ENCODE peak calls at places on chromosome 6, in four cellular contexts. One of them, this sample, is unnamed.

GRCh38 chr6:84360039-84360438 is 132.6 kb upstream of the CEP162 start:
- DNase-seq in IMR-90: no peak
- DNase-seq in H1: no peak
- DNase-seq in mesendoderm: no peak
- DNase-seq in this sample: no peak

GRCh38 chr6:55433446-55434130 is 106.3 kb downstream of the GFRAL start:
- DNase-seq in IMR-90: peak; percentile 63
- DNase-seq in H1: no peak
- DNase-seq in mesendoderm: peak; percentile 35
- DNase-seq in this sample: no peak

GRCh38 chr6:44969446-44970175 is 358.5 kb upstream of the RUNX2 start:
- DNase-seq in IMR-90: peak; percentile 13
- DNase-seq in H1: no peak
- DNase-seq in mesendoderm: no peak
- DNase-seq in this sample: no peak

GRCh38 chr6:135280375-135281136 is 99.4 kb downstream of the MYB start:
- DNase-seq in IMR-90: peak; percentile 70
- DNase-seq in H1: no peak
- DNase-seq in mesendoderm: no peak
- DNase-seq in this sample: no peak

GRCh38 chr6:96013531-96013930 is 2.2 kb upstream of the FUT9 start:
- DNase-seq in IMR-90: no peak
- DNase-seq in H1: no peak
- DNase-seq in mesendoderm: peak; percentile 55
- DNase-seq in this sample: peak; percentile 48

GRCh38 chr6:21559238-21559637 is 34.3 kb upstream of the SOX4 start:
- DNase-seq in IMR-90: no peak
- DNase-seq in H1: no peak
- DNase-seq in mesendoderm: no peak
- DNase-seq in this sample: no peak

GRCh38 chr6:3512832-3513231 is 56.0 kb upstream of the SLC22A23 start:
- DNase-seq in IMR-90: no peak
- DNase-seq in H1: no peak
- DNase-seq in mesendoderm: no peak
- DNase-seq in this sample: no peak

GRCh38 chr6:130162421-130162820 is 60.3 kb downstream of the SAMD3 start:
- DNase-seq in IMR-90: peak; percentile 55
- DNase-seq in H1: no peak
- DNase-seq in mesendoderm: no peak
- DNase-seq in this sample: no peak

GRCh38 chr6:140427842-140428241 is 1053.4 kb upstream of the CITED2 start:
- DNase-seq in IMR-90: no peak
- DNase-seq in H1: no peak
- DNase-seq in mesendoderm: peak; percentile 25
- DNase-seq in this sample: no peak

GRCh38 chr6:134352786-134353480 is 35.0 kb upstream of the SGK1 start:
- DNase-seq in IMR-90: peak; percentile 93
- DNase-seq in H1: no peak
- DNase-seq in mesendoderm: peak; percentile 6
- DNase-seq in this sample: no peak

GRCh38 chr6:157229219-157229607 is 94.1 kb downstream of the TMEM242 start:
- DNase-seq in IMR-90: no peak
- DNase-seq in H1: no peak
- DNase-seq in mesendoderm: no peak
- DNase-seq in this sample: no peak

GRCh38 chr6:8879334-8879733 is 444.0 kb upstream of the SLC35B3 start:
- DNase-seq in IMR-90: no peak
- DNase-seq in H1: no peak
- DNase-seq in mesendoderm: peak; percentile 7
- DNase-seq in this sample: no peak

GRCh38 chr6:13328875-13329183 is 492 bp upstream of the TBC1D7 start:
- DNase-seq in IMR-90: no peak
- DNase-seq in H1: no peak
- DNase-seq in mesendoderm: no peak
- DNase-seq in this sample: no peak

GRCh38 chr6:122995930-122996796 is at the start of gene CLVS2:
- DNase-seq in IMR-90: no peak
- DNase-seq in H1: peak; percentile 33
- DNase-seq in mesendoderm: peak; percentile 85
- DNase-seq in this sample: peak; percentile 78

GRCh38 chr6:154848580-154848979 is 115.4 kb downstream of the SCAF8 start:
- DNase-seq in IMR-90: peak; percentile 10
- DNase-seq in H1: no peak
- DNase-seq in mesendoderm: no peak
- DNase-seq in this sample: no peak

GRCh38 chr6:28531479-28532128 is 5.9 kb downstream of the GPX5 start:
- DNase-seq in IMR-90: no peak
- DNase-seq in H1: no peak
- DNase-seq in mesendoderm: peak; percentile 87
- DNase-seq in this sample: peak; percentile 65

GRCh38 chr6:27492776-27493175 is 19.9 kb upstream of the ZNF184 start:
- DNase-seq in IMR-90: no peak
- DNase-seq in H1: no peak
- DNase-seq in mesendoderm: no peak
- DNase-seq in this sample: no peak

GRCh38 chr6:16819752-16820151 is 58.5 kb upstream of the ATXN1 start:
- DNase-seq in IMR-90: peak; percentile 30
- DNase-seq in H1: no peak
- DNase-seq in mesendoderm: no peak
- DNase-seq in this sample: no peak

GRCh38 chr6:10413850-10414765 is 766 bp downstream of the TFAP2A start:
- DNase-seq in IMR-90: no peak
- DNase-seq in H1: no peak
- DNase-seq in mesendoderm: peak; percentile 92
- DNase-seq in this sample: peak; percentile 67

GRCh38 chr6:169253745-169254238 is at the start of gene THBS2:
- DNase-seq in IMR-90: peak; percentile 93
- DNase-seq in H1: no peak
- DNase-seq in mesendoderm: peak; percentile 35
- DNase-seq in this sample: no peak

GRCh38 chr6:11230158-11231107 is 2.0 kb downstream of the NEDD9 start:
- DNase-seq in IMR-90: no peak
- DNase-seq in H1: no peak
- DNase-seq in mesendoderm: no peak
- DNase-seq in this sample: no peak

GRCh38 chr6:44649365-44650025 is 262.0 kb downstream of the CDC5L start:
- DNase-seq in IMR-90: peak; percentile 61
- DNase-seq in H1: no peak
- DNase-seq in mesendoderm: no peak
- DNase-seq in this sample: no peak

GRCh38 chr6:14876778-14877613 is 368.9 kb upstream of the JARID2 start:
- DNase-seq in IMR-90: peak; percentile 94
- DNase-seq in H1: no peak
- DNase-seq in mesendoderm: peak; percentile 21
- DNase-seq in this sample: no peak

GRCh38 chr6:75691012-75691411 is 58.0 kb upstream of the MYO6 start:
- DNase-seq in IMR-90: peak; percentile 31
- DNase-seq in H1: no peak
- DNase-seq in mesendoderm: peak; percentile 8
- DNase-seq in this sample: no peak

DNA sequence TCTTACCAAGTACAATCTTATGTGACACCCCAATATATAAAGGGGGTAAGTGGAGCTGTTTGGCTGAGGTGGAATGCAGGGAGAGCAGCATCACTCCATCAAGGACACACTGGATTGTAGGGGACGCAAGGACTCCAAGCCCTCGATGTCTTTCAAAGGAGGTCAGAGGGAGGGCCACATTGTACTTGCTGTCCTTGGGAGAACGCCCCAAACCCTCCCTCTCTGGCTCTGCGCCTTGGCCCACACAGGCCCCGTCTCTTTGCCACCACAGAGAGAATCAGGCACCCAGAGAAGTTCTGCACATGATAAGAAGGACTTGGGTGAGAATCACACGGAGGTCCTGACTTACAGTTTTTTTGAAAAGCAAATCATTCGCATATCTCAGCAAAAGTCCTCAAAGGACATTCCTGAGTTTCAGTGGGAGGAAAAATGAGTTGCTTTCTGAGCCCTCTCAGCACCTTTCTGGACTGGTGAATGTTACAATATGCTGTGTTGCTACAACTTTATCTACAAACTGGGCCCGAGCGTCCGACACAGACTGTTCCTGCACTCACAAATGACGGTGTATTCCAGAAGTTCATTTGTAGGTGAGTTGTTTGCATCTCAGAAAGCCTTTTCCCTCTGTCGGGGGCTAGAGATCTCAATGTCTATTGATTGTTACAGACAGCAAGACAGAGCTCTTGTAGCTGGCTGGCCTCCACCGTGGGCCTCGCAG is 92.5 kb upstream of the AKAP12 start:
- DNase-seq in IMR-90: no peak
- DNase-seq in H1: no peak
- DNase-seq in mesendoderm: no peak
- DNase-seq in this sample: no peak
- H3K56ac ChIP-seq in IMR-90: no peak overlapping the region
- H3K56ac ChIP-seq in H1: no peak overlapping the region
- H3K56ac ChIP-seq in mesendoderm: no peak overlapping the region
- H3K56ac ChIP-seq in this sample: no peak overlapping the region

DNA sequence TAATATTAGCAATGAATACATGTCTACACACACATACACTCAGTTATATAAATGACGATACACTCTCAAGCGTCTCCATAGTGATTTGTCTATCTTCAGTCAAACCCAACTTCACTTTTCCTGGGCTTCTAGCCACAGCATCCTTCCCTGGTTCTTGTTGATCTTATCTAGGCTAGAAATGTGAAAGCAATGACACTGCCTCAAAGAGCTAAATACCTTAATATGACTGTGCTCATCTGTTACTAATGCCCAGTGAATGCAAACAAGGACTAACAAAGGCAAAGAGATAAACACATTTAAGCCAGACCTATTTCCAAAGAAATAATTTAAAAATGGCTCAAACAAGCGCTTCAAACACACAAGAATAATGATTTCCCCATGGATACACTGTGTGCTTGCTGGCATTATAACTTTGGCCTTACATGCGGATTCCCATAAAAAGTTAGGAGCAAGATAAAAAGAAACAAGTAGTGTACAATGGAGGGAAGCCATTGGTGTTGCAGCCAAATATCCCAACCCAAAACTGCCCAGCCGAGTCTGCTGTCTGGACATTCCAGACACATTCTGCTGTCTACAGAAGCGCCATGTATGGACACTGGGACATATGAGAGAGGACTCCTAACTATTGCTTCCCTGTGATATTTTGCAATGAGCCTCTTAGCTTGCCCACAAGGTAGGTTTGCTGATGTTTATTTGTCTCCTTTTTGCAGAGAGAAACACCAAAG is 19.5 kb upstream of the DAAM2 start:
- DNase-seq in IMR-90: peak; percentile 63
- DNase-seq in H1: no peak
- DNase-seq in mesendoderm: no peak
- DNase-seq in this sample: no peak
- H2BK120ac ChIP-seq in IMR-90: peak overlapping the region; percentile 35
- H2BK120ac ChIP-seq in H1: no peak overlapping the region
- H2BK120ac ChIP-seq in mesendoderm: no peak overlapping the region
- H2BK120ac ChIP-seq in this sample: no peak overlapping the region

GRCh38 chr6:144317736-144318135 is 32.6 kb downstream of the UTRN start:
- DNase-seq in IMR-90: peak; percentile 41
- DNase-seq in H1: no peak
- DNase-seq in mesendoderm: no peak
- DNase-seq in this sample: no peak
- H3K56ac ChIP-seq in IMR-90: no peak overlapping the region
- H3K56ac ChIP-seq in H1: no peak overlapping the region
- H3K56ac ChIP-seq in mesendoderm: no peak overlapping the region
- H3K56ac ChIP-seq in this sample: no peak overlapping the region

GRCh38 chr6:163349696-163350095 is 64.8 kb upstream of the QKI start:
- DNase-seq in IMR-90: no peak
- DNase-seq in H1: no peak
- DNase-seq in mesendoderm: no peak
- DNase-seq in this sample: no peak

GRCh38 chr6:163349001-163349680 is 65.4 kb upstream of the QKI start:
- DNase-seq in IMR-90: no peak
- DNase-seq in H1: no peak
- DNase-seq in mesendoderm: no peak
- DNase-seq in this sample: no peak

GRCh38 chr6:163345931-163346330 is 68.6 kb upstream of the QKI start:
- DNase-seq in IMR-90: no peak
- DNase-seq in H1: no peak
- DNase-seq in mesendoderm: no peak
- DNase-seq in this sample: no peak

GRCh38 chr6:163346529-163346961 is 68.0 kb upstream of the QKI start:
- DNase-seq in IMR-90: no peak
- DNase-seq in H1: no peak
- DNase-seq in mesendoderm: no peak
- DNase-seq in this sample: no peak

GRCh38 chr6:163347021-163347446 is 67.5 kb upstream of the QKI start:
- DNase-seq in IMR-90: no peak
- DNase-seq in H1: no peak
- DNase-seq in mesendoderm: no peak
- DNase-seq in this sample: no peak
- H2BK120ac ChIP-seq in IMR-90: no peak overlapping the region
- H2BK120ac ChIP-seq in H1: no peak overlapping the region
- H2BK120ac ChIP-seq in mesendoderm: no peak overlapping the region
- H2BK120ac ChIP-seq in this sample: no peak overlapping the region

GRCh38 chr6:147226163-147226724 is 22.0 kb downstream of the STXBP5 start:
- DNase-seq in IMR-90: no peak
- DNase-seq in H1: no peak
- DNase-seq in mesendoderm: no peak
- DNase-seq in this sample: no peak

GRCh38 chr6:147226877-147227276 is 22.7 kb downstream of the STXBP5 start:
- DNase-seq in IMR-90: no peak
- DNase-seq in H1: no peak
- DNase-seq in mesendoderm: no peak
- DNase-seq in this sample: no peak

GRCh38 chr6:147234685-147235084 is 30.5 kb downstream of the STXBP5 start:
- DNase-seq in IMR-90: no peak
- DNase-seq in H1: no peak
- DNase-seq in mesendoderm: no peak
- DNase-seq in this sample: no peak

GRCh38 chr6:147227770-147228320 is 23.6 kb downstream of the STXBP5 start:
- DNase-seq in IMR-90: peak; percentile 3
- DNase-seq in H1: no peak
- DNase-seq in mesendoderm: peak; percentile 9
- DNase-seq in this sample: no peak

GRCh38 chr6:147231589-147231988 is 27.4 kb downstream of the STXBP5 start:
- DNase-seq in IMR-90: no peak
- DNase-seq in H1: no peak
- DNase-seq in mesendoderm: no peak
- DNase-seq in this sample: no peak
- H3K56ac ChIP-seq in IMR-90: no peak overlapping the region
- H3K56ac ChIP-seq in H1: no peak overlapping the region
- H3K56ac ChIP-seq in mesendoderm: no peak overlapping the region
- H3K56ac ChIP-seq in this sample: no peak overlapping the region

GRCh38 chr6:136791296-136792065 is 796 bp downstream of the MAP3K5 start:
- DNase-seq in IMR-90: peak; percentile 67
- DNase-seq in H1: no peak
- DNase-seq in mesendoderm: peak; percentile 33
- DNase-seq in this sample: peak; percentile 44
- H2BK120ac ChIP-seq in IMR-90: peak overlapping the region; percentile 76
- H2BK120ac ChIP-seq in H1: no peak overlapping the region
- H2BK120ac ChIP-seq in mesendoderm: no peak overlapping the region
- H2BK120ac ChIP-seq in this sample: no peak overlapping the region